ENCODE peak calls at places on chromosomes 12 and 14, in six cellular contexts. F, J, S, T, B and C are unnamed samples.

GRCh38 chr12:20404576-20405346 is 36.4 kb downstream of the PDE3A start:
- DNase-seq in B (peak; percentile 36), F (no peak), S (no peak), J (no peak), T (no peak), C (no peak)

GRCh38 chr14:90742709-90743108 is 73.5 kb downstream of the TTC7B start:
- DNase-seq in F (no peak), S (no peak), B (no peak), J (no peak), T (no peak), C (no peak)

GRCh38 chr14:101814869-101815268 is 53.4 kb downstream of the PPP2R5C start:
- DNase-seq in T (no peak), J (no peak), B (no peak), F (no peak), S (no peak), C (no peak)

GRCh38 chr14:102696332-102696731 is 80.9 kb upstream of the TRAF3 start:
- DNase-seq in B (no peak), F (no peak), J (no peak), S (no peak), T (no peak), C (no peak)

GRCh38 chr12:13373803-13374202 is 177.3 kb downstream of the EMP1 start:
- DNase-seq in J (no peak), F (no peak), B (no peak), S (no peak), T (no peak), C (no peak)

GRCh38 chr14:34810028-34810427 is 65.1 kb downstream of the BAZ1A start:
- DNase-seq in F (no peak), T (no peak), J (no peak), S (no peak), B (no peak), C (no peak)

GRCh38 chr12:59708059-59708458 is 112.2 kb downstream of the SLC16A7 start:
- DNase-seq in B (no peak), T (peak; percentile 75), S (no peak), J (no peak), F (no peak), C (no peak)

GRCh38 chr14:76720382-76720813 is 40.9 kb upstream of the VASH1 start:
- DNase-seq in B (no peak), S (peak; percentile 83), T (no peak), J (no peak), F (no peak), C (no peak)

GRCh38 chr12:127149226-127149964 is 1117.6 kb upstream of the TMEM132C start:
- DNase-seq in T (peak; percentile 72), F (no peak), J (no peak), B (no peak), S (no peak), C (no peak)

GRCh38 chr12:75878382-75878720 is 153.2 kb downstream of the PHLDA1 start:
- DNase-seq in F (no peak), B (no peak), T (no peak), J (no peak), S (no peak), C (no peak)

GRCh38 chr12:51245476-51246253 is 7.0 kb downstream of the DAZAP2 start:
- DNase-seq in T (no peak), B (no peak), S (no peak), J (no peak), F (no peak), C (no peak)

GRCh38 chr14:95559203-95559602 is 24.4 kb downstream of the GLRX5 start:
- DNase-seq in B (no peak), S (no peak), T (no peak), J (no peak), F (no peak), C (no peak)

GRCh38 chr14:100858838-100859220 is 32.9 kb downstream of the MEG3 start:
- DNase-seq in F (no peak), T (no peak), S (no peak), B (no peak), J (no peak), C (peak; percentile 6)

GRCh38 chr12:92278378-92278828 is 132.8 kb upstream of the BTG1 start:
- DNase-seq in T (peak; percentile 25), J (no peak), F (no peak), B (no peak), S (no peak), C (no peak)

GRCh38 chr12:2004113-2004929 is at the start of gene DCP1B:
- DNase-seq in F (peak; percentile 90), T (peak; percentile 98), B (peak; percentile 98), J (peak; percentile 88), S (peak; percentile 97), C (peak; percentile 86)

GRCh38 chr12:130156652-130157275 is 5.5 kb upstream of the FZD10 start:
- DNase-seq in T (no peak), S (no peak), B (no peak), F (no peak), J (no peak), C (no peak)
- H3K9me3 ChIP-seq in T (no peaks in the 10 kb centered on the region), S (no peaks in the 10 kb centered on the region), B (no peaks in the 10 kb centered on the region), F (no peaks in the 10 kb centered on the region), J (no peaks in the 10 kb centered on the region), C (no peaks in the 10 kb centered on the region)

GRCh38 chr12:31973818-31974217 is 14.6 kb downstream of the RESF1 start:
- DNase-seq in T (no peak), S (no peak), B (no peak), F (no peak), J (no peak), C (no peak)

GRCh38 chr12:31970199-31970598 is 11.0 kb downstream of the RESF1 start:
- DNase-seq in J (no peak), B (peak; percentile 56), S (no peak), F (no peak), T (no peak), C (no peak)

DNA sequence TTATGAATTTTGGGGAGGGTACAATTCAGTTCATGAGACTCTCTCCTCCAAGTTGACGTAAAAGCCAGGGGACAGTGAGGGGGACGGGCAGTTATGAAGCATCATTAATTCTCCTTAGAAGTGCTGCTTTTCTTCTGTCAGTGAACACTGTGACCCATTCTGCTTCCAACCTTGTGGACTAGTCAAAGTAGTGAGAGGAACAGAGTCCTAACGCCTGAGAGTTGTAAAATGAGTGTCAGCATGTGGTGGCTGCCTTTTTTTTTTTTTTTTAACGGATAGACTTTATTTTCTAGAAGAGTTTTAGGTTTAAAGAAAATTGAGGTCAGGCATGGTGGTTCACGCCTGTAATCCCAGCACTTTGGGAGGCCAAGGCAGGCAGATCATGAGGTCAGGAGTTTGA is 15.5 kb downstream of the RESF1 start:
- DNase-seq in T (no peak), B (no peak), S (no peak), F (no peak), J (no peak), C (no peak)
- H3K9me3 ChIP-seq in T (no peaks in the 10 kb centered on the region), B (peaks cover 13% of the 10 kb centered on the region), S (no peaks in the 10 kb centered on the region), F (peaks cover 78% of the 10 kb centered on the region), J (peaks cover 12% of the 10 kb centered on the region), C (peaks cover 18% of the 10 kb centered on the region)

GRCh38 chr14:26702721-26703250 is 105.0 kb upstream of the NOVA1 start:
- DNase-seq in F (no peak), T (peak; percentile 31), B (peak; percentile 10), J (no peak), S (no peak), C (no peak)
- H3K9me3 ChIP-seq in F (no peaks in the 10 kb centered on the region), T (no peaks in the 10 kb centered on the region), B (no peaks in the 10 kb centered on the region), J (no peaks in the 10 kb centered on the region), S (no peaks in the 10 kb centered on the region), C (no peaks in the 10 kb centered on the region)

GRCh38 chr14:106846218-106846617 is 1319.8 kb downstream of the TMEM121 start:
- DNase-seq in B (no peak), F (no peak), J (no peak), T (no peak), S (no peak), C (no peak)

GRCh38 chr14:106843951-106844483 is 1317.6 kb downstream of the TMEM121 start:
- DNase-seq in T (no peak), S (no peak), B (no peak), J (no peak), F (no peak), C (no peak)

GRCh38 chr14:106843376-106843775 is 1317.0 kb downstream of the TMEM121 start:
- DNase-seq in B (no peak), S (no peak), T (no peak), J (no peak), F (no peak), C (no peak)

GRCh38 chr14:106845286-106846087 is 1319.1 kb downstream of the TMEM121 start:
- DNase-seq in B (peak; percentile 88), F (peak; percentile 37), J (no peak), S (no peak), T (no peak), C (no peak)

DNA sequence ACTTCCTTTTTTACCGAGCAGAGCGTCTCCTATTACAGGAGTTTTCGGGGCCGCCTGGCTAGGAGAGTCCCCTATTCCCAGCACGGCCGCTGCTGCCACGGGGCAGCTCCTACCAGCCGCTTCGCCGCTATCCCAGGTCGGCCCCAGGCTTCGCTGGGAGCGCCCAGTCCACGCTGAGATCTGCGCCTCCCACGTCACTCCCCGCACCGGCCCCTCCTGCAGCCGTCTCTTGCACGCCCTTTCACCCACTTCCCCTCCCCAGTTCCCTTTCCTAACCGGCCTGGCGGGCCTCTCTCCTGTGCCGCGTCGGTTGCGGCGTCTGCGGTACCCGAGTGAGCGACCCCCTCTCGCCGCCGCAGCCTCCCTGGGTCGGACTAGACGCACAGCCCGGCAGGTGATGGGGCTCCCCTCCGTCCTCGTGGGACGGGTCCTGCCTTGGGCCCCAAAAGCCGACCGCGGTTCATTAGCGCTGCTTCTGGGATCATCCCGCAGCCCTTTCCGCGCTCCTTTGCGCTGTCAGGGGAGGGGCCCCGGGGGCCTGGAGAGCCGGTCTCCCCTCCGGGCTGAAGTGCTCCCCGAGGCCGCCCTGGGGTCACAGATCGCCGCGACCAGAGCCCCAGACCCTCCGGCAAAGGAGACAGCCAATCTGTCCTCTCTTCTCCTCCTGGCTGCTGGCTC is 1318.4 kb downstream of the TMEM121 start:
- DNase-seq in J (peak; percentile 55), F (peak; percentile 63), B (peak; percentile 58), S (peak; percentile 70), T (no peak), C (peak; percentile 32)
- H3K9me3 ChIP-seq in J (no peaks in the 10 kb centered on the region), F (no peaks in the 10 kb centered on the region), B (no peaks in the 10 kb centered on the region), S (no peaks in the 10 kb centered on the region), T (no peaks in the 10 kb centered on the region), C (no peaks in the 10 kb centered on the region)

GRCh38 chr14:28577711-28578131 is 188.9 kb upstream of the FOXG1 start:
- DNase-seq in B (peak; percentile 18), S (no peak), T (no peak), F (no peak), J (no peak), C (no peak)

GRCh38 chr14:28577187-28577586 is 189.4 kb upstream of the FOXG1 start:
- DNase-seq in S (no peak), J (no peak), T (no peak), F (no peak), B (no peak), C (no peak)

GRCh38 chr14:28571636-28572035 is 195.0 kb upstream of the FOXG1 start:
- DNase-seq in T (no peak), S (no peak), B (no peak), F (no peak), J (no peak), C (no peak)

DNA sequence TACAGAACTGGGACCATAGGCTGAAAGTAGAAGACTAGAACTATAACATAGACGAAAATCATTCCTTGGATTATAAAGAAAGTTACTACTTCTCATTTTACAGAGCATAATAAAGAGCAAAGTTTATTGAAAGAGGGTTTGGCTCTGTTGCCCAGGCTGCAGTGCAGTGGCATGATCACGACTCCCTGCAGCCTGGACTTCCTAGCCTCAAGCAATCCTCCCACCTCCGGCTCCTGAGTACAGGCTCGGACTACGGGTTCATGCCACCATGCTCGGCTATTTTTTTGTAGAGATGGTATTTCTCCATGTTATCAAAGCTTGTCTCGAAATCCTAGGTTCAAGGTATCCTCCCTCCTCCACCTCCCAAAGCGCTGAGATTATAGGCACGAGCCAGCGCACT is 190.1 kb upstream of the FOXG1 start:
- DNase-seq in S (no peak), B (no peak), J (no peak), T (no peak), F (no peak), C (no peak)
- H3K9me3 ChIP-seq in S (no peaks in the 10 kb centered on the region), B (peaks cover 16% of the 10 kb centered on the region), J (no peaks in the 10 kb centered on the region), T (no peaks in the 10 kb centered on the region), F (no peaks in the 10 kb centered on the region), C (no peaks in the 10 kb centered on the region)

GRCh38 chr14:83825836-83826235 is 1704.1 kb upstream of the FLRT2 start:
- DNase-seq in F (no peak), T (no peak), S (no peak), B (no peak), J (no peak), C (no peak)
- H3K9me3 ChIP-seq in F (no peaks in the 10 kb centered on the region), T (no peaks in the 10 kb centered on the region), S (no peaks in the 10 kb centered on the region), B (no peaks in the 10 kb centered on the region), J (no peaks in the 10 kb centered on the region), C (no peaks in the 10 kb centered on the region)